ENCODE peak calls at places on chromosome 21, in six cellular contexts. H is DMS53; A is lower lobe of right lung; D is stimulated activated CD4-positive, alpha-beta T cell treated with anti-CD3 and anti-CD28 coated beads, TNF-alpha, amount 100 ng/mL, for 4 hours; T is neural progenitor cell; Y is mesothelial cell of epicardium. X is an unnamed sample.

GRCh38 chr21:28699591-28700259 is 293.0 kb downstream of the LTN1 start:
- DNase-seq in H (no peak), A (no peak), D (no peak), T (no peak), Y (no peak), X (no peak)

GRCh38 chr21:17402885-17403477 is 109.9 kb upstream of the CXADR start:
- DNase-seq in H (no peak), A (no peak), D (no peak), T (no peak), Y (no peak), X (no peak)

GRCh38 chr21:45142469-45142868 is 68.1 kb downstream of the ADARB1 start:
- DNase-seq in H (no peak), A (no peak), D (no peak), T (no peak), Y (no peak), X (no peak)

GRCh38 chr21:46144464-46145070 is 10.8 kb downstream of the FTCD start:
- DNase-seq in H (no peak), A (no peak), D (no peak), T (no peak), Y (no peak), X (peak)

GRCh38 chr21:42574234-42575027 is 60.8 kb downstream of the SLC37A1 start:
- DNase-seq in H (peak), A (peak), D (no peak), T (no peak), Y (no peak), X (peak)

GRCh38 chr21:30979054-30979453 is 59.2 kb downstream of the KRTAP19-8 start:
- DNase-seq in H (peak), A (no peak), D (no peak), T (no peak), Y (no peak), X (no peak)

GRCh38 chr21:31136891-31137290 is 98.6 kb upstream of the KRTAP19-8 start:
- DNase-seq in H (no peak), A (no peak), D (no peak), T (no peak), Y (no peak), X (no peak)

GRCh38 chr21:27480841-27481261 is 514.0 kb upstream of the ADAMTS5 start:
- DNase-seq in H (peak), A (no peak), D (no peak), T (no peak), Y (no peak), X (no peak)

GRCh38 chr21:24941316-24942185 is 665.7 kb downstream of the MRPL39 start:
- DNase-seq in H (peak), A (no peak), D (no peak), T (no peak), Y (no peak), X (no peak)

GRCh38 chr21:27424601-27425000 is 457.7 kb upstream of the ADAMTS5 start:
- DNase-seq in H (no peak), A (no peak), D (no peak), T (no peak), Y (no peak), X (no peak)

GRCh38 chr21:36079010-36079649 is 9.3 kb downstream of the CBR1 start:
- DNase-seq in H (no peak), A (peak), D (peak), T (no peak), Y (no peak), X (peak)

GRCh38 chr21:38948377-38948776 is 142.6 kb downstream of the ETS2 start:
- DNase-seq in H (no peak), A (no peak), D (no peak), T (no peak), Y (no peak), X (no peak)

GRCh38 chr21:27528697-27529096 is 561.8 kb upstream of the ADAMTS5 start:
- DNase-seq in H (no peak), A (no peak), D (no peak), T (no peak), Y (no peak), X (no peak)

GRCh38 chr21:31117046-31117916 is 79.0 kb upstream of the KRTAP19-8 start:
- DNase-seq in H (peak), A (no peak), D (no peak), T (no peak), Y (no peak), X (peak)

GRCh38 chr21:44300262-44300959 is 558 bp downstream of the PFKL start:
- DNase-seq in H (peak), A (peak), D (peak), T (peak), Y (peak), X (peak)

GRCh38 chr21:32131960-32132359 is 146.9 kb downstream of the MIS18A start:
- DNase-seq in H (peak), A (no peak), D (no peak), T (no peak), Y (no peak), X (no peak)

GRCh38 chr21:43305811-43306311 is 121.1 kb downstream of the SIK1 start:
- DNase-seq in H (no peak), A (peak), D (no peak), T (no peak), Y (no peak), X (no peak)

GRCh38 chr21:30615199-30615598 is 1.0 kb upstream of the KRTAP20-1 start:
- DNase-seq in H (no peak), A (no peak), D (no peak), T (no peak), Y (no peak), X (no peak)

GRCh38 chr21:44380876-44381275 is 27.5 kb downstream of the TRPM2 start:
- DNase-seq in H (no peak), A (no peak), D (no peak), T (no peak), Y (no peak), X (no peak)

GRCh38 chr21:32966120-32966519 is 59.6 kb upstream of the OLIG2 start:
- DNase-seq in H (no peak), A (no peak), D (no peak), T (no peak), Y (no peak), X (no peak)

GRCh38 chr21:43603641-43604504 is 55.4 kb downstream of the HSF2BP start:
- DNase-seq in H (peak), A (no peak), D (no peak), T (peak), Y (no peak), X (no peak)

GRCh38 chr21:41869771-41870170 is 9.4 kb downstream of the PRDM15 start:
- DNase-seq in H (no peak), A (no peak), D (no peak), T (no peak), Y (no peak), X (no peak)

GRCh38 chr21:26961704-26962103 is 5.2 kb downstream of the ADAMTS5 start:
- DNase-seq in H (peak), A (no peak), D (no peak), T (peak), Y (no peak), X (no peak)

GRCh38 chr21:33655591-33656221 is 13.4 kb downstream of the ITSN1 start:
- DNase-seq in H (peak), A (no peak), D (no peak), T (no peak), Y (no peak), X (no peak)

GRCh38 chr21:17495680-17496079 is 17.2 kb upstream of the CXADR start:
- DNase-seq in H (no peak), A (no peak), D (no peak), T (peak), Y (no peak), X (no peak)

GRCh38 chr21:28160378-28160777 is 832.3 kb downstream of the LTN1 start:
- DNase-seq in H (no peak), A (no peak), D (no peak), T (no peak), Y (no peak), X (no peak)

GRCh38 chr21:14545906-14546480 is at the start of gene SAMSN1:
- DNase-seq in H (no peak), A (peak), D (peak), T (no peak), Y (no peak), X (peak)